ENCODE peak calls at places on chromosomes 3 and 15, in five cellular contexts. Q, S, J, G and O are unnamed samples.

GRCh38 chr3:44883999-44884431 is 9.6 kb downstream of the TGM4 start:
- DNase-seq in Q (no peak), S (peak; percentile 96), J (no peak), G (peak; percentile 14), O (no peak)

GRCh38 chr15:88535100-88535499 is 11.4 kb downstream of the DET1 start:
- DNase-seq in Q (no peak), S (peak; percentile 50), J (no peak), G (no peak), O (no peak)

GRCh38 chr3:186942168-186942567 is 11.8 kb downstream of the ST6GAL1 start:
- DNase-seq in Q (no peak), S (no peak), J (no peak), G (no peak), O (no peak)

GRCh38 chr3:1552831-1553230 is 460.0 kb downstream of the CNTN6 start:
- DNase-seq in Q (no peak), S (no peak), J (no peak), G (no peak), O (no peak)

GRCh38 chr15:85430406-85431204 is 50.2 kb downstream of the AKAP13 start:
- DNase-seq in Q (no peak), S (no peak), J (no peak), G (no peak), O (peak; percentile 36)

GRCh38 chr3:42755681-42756578 is 17.1 kb downstream of the CCDC13 start:
- DNase-seq in Q (no peak), S (peak; percentile 53), J (no peak), G (no peak), O (no peak)

GRCh38 chr3:78993375-78993774 is 774.4 kb downstream of the ROBO1 start:
- DNase-seq in Q (no peak), S (no peak), J (no peak), G (no peak), O (no peak)

GRCh38 chr3:58326267-58326932 is 6.3 kb upstream of the PXK start:
- DNase-seq in Q (no peak), S (no peak), J (no peak), G (no peak), O (no peak)

GRCh38 chr3:87398226-87398774 is 121.9 kb upstream of the POU1F1 start:
- DNase-seq in Q (no peak), S (no peak), J (no peak), G (no peak), O (no peak)

GRCh38 chr3:190288836-190289235 is 33.4 kb downstream of the CLDN1 start:
- DNase-seq in Q (no peak), S (no peak), J (no peak), G (no peak), O (no peak)

GRCh38 chr15:56832125-56832524 is 86.3 kb upstream of the TCF12 start:
- DNase-seq in Q (no peak), S (no peak), J (no peak), G (no peak), O (no peak)

GRCh38 chr3:186806173-186807055 is at the start of gene RFC4:
- DNase-seq in Q (peak; percentile 85), S (peak; percentile 56), J (peak; percentile 85), G (peak; percentile 88), O (peak; percentile 64)

GRCh38 chr3:119352235-119352634 is 58.1 kb downstream of the ARHGAP31 start:
- DNase-seq in Q (no peak), S (peak; percentile 60), J (no peak), G (no peak), O (peak; percentile 19)

GRCh38 chr3:58350627-58351013 is 17.9 kb downstream of the PXK start:
- DNase-seq in Q (no peak), S (peak; percentile 69), J (no peak), G (no peak), O (no peak)

GRCh38 chr3:126155819-126156218 is 24.6 kb downstream of the ALDH1L1 start:
- DNase-seq in Q (no peak), S (no peak), J (no peak), G (no peak), O (no peak)

GRCh38 chr3:110881069-110881468 is 190.5 kb upstream of the NECTIN3 start:
- DNase-seq in Q (peak; percentile 93), S (peak; percentile 60), J (no peak), G (peak; percentile 87), O (no peak)